ENCODE peak calls at places on chromosomes 7 and 10, in five cellular contexts. P is PC-3, X is fibroblast of lung, M is tibial artery, S is MCF 10A. L is an unnamed sample.

GRCh38 chr7:27179030-27179429 is 4.9 kb upstream of the HOXA10 start:
- DNase-seq in M (peak), S (no peak), X (no peak), P (no peak), L (no peak)

GRCh38 chr10:116861796-116862195 is 12.5 kb downstream of the ENO4 start:
- DNase-seq in X (no peak), S (no peak), M (no peak), P (no peak), L (no peak)

GRCh38 chr10:100307716-100308115 is 21.2 kb upstream of the BLOC1S2 start:
- DNase-seq in X (peak), M (no peak), S (peak), P (peak), L (peak)

GRCh38 chr10:128708182-128708581 is 582.0 kb upstream of the MKI67 start:
- DNase-seq in S (no peak), M (no peak), P (no peak), X (no peak), L (no peak)

GRCh38 chr10:88421590-88421989 is 161.5 kb downstream of the RNLS start:
- DNase-seq in S (no peak), P (no peak), M (no peak), X (no peak), L (no peak)

GRCh38 chr7:117347962-117348672 is 25.3 kb upstream of the WNT2 start:
- DNase-seq in S (no peak), P (no peak), M (no peak), X (no peak), L (no peak)

GRCh38 chr7:2388637-2388954 is 14.8 kb upstream of the CHST12 start:
- DNase-seq in P (no peak), M (no peak), X (no peak), S (no peak), L (no peak)

GRCh38 chr7:1725766-1726630 is 55.9 kb downstream of the ELFN1 start:
- DNase-seq in P (no peak), S (no peak), M (no peak), X (no peak), L (no peak)

GRCh38 chr7:44882899-44883298 is 2.4 kb downstream of the PURB start:
- DNase-seq in M (no peak), S (no peak), X (no peak), P (peak), L (no peak)

GRCh38 chr7:44883961-44884360 is 1.4 kb downstream of the PURB start:
- DNase-seq in S (no peak), M (no peak), P (no peak), X (no peak), L (no peak)

GRCh38 chr7:44887293-44887692 is 2.0 kb upstream of the PURB start:
- DNase-seq in P (no peak), S (no peak), M (no peak), X (no peak), L (no peak)

GRCh38 chr7:44885394-44886317 is at the start of gene PURB:
- DNase-seq in X (peak), P (peak), S (peak), M (peak), L (peak)

DNA sequence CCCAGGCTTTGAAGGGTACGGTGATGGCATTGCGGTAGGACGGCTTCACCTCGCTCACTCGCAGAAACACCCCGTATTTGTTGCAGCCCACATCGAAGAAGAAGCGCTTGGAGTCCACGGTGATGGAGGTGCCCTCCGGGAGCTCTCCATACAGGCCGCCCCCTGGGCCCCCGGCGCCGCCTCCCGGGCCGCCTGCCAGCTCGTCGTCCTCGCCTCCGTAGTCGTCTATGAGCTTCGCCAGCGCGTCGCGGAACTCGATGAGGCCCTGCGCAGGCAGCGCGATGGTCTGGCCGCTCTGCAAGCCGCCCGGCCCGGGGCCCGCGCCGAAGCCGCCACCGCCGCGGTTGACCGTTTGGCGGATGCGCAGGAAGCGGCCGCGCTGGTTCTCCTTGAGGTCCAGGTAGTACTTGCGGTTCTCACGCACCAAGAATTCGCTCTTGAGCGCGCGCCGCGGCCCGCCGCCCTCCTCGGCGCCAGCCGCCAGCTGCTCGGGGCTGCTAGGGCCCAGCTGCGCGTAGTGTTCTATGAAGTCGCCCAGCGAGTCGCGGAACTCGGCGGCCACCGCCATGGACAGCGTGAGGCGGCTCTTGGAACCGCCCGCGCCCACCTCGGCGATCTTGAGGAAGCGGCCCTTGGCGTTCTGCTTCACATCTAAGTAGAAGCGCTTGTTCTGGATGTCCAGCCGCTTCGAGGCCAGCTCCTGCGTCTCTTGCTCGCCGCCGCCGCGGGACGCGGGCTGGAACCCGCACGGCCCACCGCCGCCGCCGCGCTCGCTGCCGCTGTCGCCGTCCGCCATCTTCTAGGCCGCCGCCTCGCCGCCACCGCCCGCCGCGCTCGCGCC is 557 bp downstream of the PURB start:
- DNase-seq in X (peak), S (peak), P (peak), M (peak), L (peak)
- TF ChIP-seq CTCF in X (no peak), S (no peak), P (no peak), M (no peak), L (no peak)

GRCh38 chr10:69064762-69065328 is 23.1 kb upstream of the SRGN start:
- DNase-seq in M (no peak), S (no peak), X (no peak), P (no peak), L (no peak)
- TF ChIP-seq CTCF in M (no peak), S (no peak), X (no peak), P (no peak), L (no peak)

GRCh38 chr10:26534384-26534783 is 96.2 kb downstream of the APBB1IP start:
- DNase-seq in X (no peak), S (peak), M (no peak), P (no peak), L (no peak)
- TF ChIP-seq CTCF in X (no peak), S (no peak), M (no peak), P (peak), L (peak)

DNA sequence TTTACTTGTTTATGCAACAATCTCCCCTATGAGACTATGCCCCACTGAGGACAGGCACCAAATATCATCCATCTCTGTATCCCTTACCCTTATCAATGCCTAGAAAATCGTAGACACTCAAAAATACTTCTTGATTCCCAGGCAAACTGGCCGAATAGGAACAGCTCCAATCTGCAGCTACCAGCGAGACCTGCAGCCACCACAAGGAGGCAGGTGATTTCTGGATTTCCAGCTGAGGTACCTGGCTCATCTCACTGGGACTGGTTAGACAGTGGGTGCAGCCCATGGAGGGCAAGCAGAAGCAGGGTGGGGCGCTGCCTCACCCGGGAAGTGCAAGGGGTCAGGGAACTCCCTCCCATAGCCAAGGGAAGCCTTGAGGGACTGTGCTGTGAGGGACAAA is 10.8 kb upstream of the PPP1R3C start:
- DNase-seq in P (peak), M (no peak), S (peak), X (no peak), L (no peak)
- TF ChIP-seq CTCF in P (peak), M (peak), S (peak), X (no peak), L (peak)